ENCODE peak calls at places on chromosomes 5 and 9, in nine cellular contexts. One of them, this sample, is unnamed.
A peak's percentile ranks its signal among the peaks of the same experiment; 100 is the strongest.

GRCh38 chr9:127122176-127123151 is at the start of gene ANGPTL2:
- DNase-seq in cardiac muscle cell: peak; percentile 98
- DNase-seq in HL-60: peak; percentile 62
- DNase-seq in adrenal gland: peak; percentile 81
- DNase-seq in GM12865: peak; percentile 44
- DNase-seq in GM23338: peak; percentile 92
- DNase-seq in fibroblast of the aortic adventitia: peak; percentile 94
- DNase-seq in IMR-90: peak; percentile 95
- DNase-seq in ovary: peak; percentile 95
- DNase-seq in this sample: peak; percentile 96

GRCh38 chr9:29212590-29213373 is 1639.5 kb upstream of the C9orf72 start:
- DNase-seq in HL-60: no peak
- DNase-seq in adrenal gland: peak; percentile 23
- DNase-seq in ovary: no peak
- DNase-seq in fibroblast of the aortic adventitia: no peak
- DNase-seq in cardiac muscle cell: no peak
- DNase-seq in GM23338: peak; percentile 65
- DNase-seq in GM12865: no peak
- DNase-seq in IMR-90: no peak
- DNase-seq in this sample: no peak

GRCh38 chr5:2626572-2626971 is 124.9 kb downstream of the IRX2 start:
- DNase-seq in HL-60: no peak
- DNase-seq in GM12865: no peak
- DNase-seq in GM23338: no peak
- DNase-seq in adrenal gland: no peak
- DNase-seq in cardiac muscle cell: no peak
- DNase-seq in fibroblast of the aortic adventitia: no peak
- DNase-seq in IMR-90: no peak
- DNase-seq in ovary: no peak
- DNase-seq in this sample: no peak

GRCh38 chr9:17477816-17478215 is 101.0 kb upstream of the SH3GL2 start:
- DNase-seq in HL-60: no peak
- DNase-seq in adrenal gland: no peak
- DNase-seq in ovary: no peak
- DNase-seq in IMR-90: no peak
- DNase-seq in GM12865: no peak
- DNase-seq in GM23338: no peak
- DNase-seq in cardiac muscle cell: no peak
- DNase-seq in fibroblast of the aortic adventitia: no peak
- DNase-seq in this sample: no peak

GRCh38 chr5:96626956-96627355 is 35.2 kb upstream of the CAST start:
- DNase-seq in HL-60: no peak
- DNase-seq in ovary: no peak
- DNase-seq in IMR-90: peak; percentile 90
- DNase-seq in GM12865: no peak
- DNase-seq in GM23338: no peak
- DNase-seq in cardiac muscle cell: peak; percentile 94
- DNase-seq in adrenal gland: no peak
- DNase-seq in fibroblast of the aortic adventitia: peak; percentile 97
- DNase-seq in this sample: peak; percentile 98

GRCh38 chr9:12859704-12860251 is 85.0 kb downstream of the LURAP1L start:
- DNase-seq in fibroblast of the aortic adventitia: peak; percentile 96
- DNase-seq in GM12865: no peak
- DNase-seq in cardiac muscle cell: peak; percentile 83
- DNase-seq in ovary: no peak
- DNase-seq in HL-60: no peak
- DNase-seq in IMR-90: peak; percentile 78
- DNase-seq in adrenal gland: no peak
- DNase-seq in GM23338: no peak
- DNase-seq in this sample: peak; percentile 87

GRCh38 chr5:95822038-95822407 is 503 bp downstream of the GLRX start:
- DNase-seq in IMR-90: peak; percentile 25
- DNase-seq in HL-60: no peak
- DNase-seq in ovary: peak; percentile 53
- DNase-seq in fibroblast of the aortic adventitia: peak; percentile 73
- DNase-seq in GM23338: peak; percentile 71
- DNase-seq in adrenal gland: peak; percentile 58
- DNase-seq in GM12865: peak; percentile 87
- DNase-seq in cardiac muscle cell: peak; percentile 71
- DNase-seq in this sample: peak; percentile 61

GRCh38 chr9:79924836-79925235 is 353.1 kb downstream of the TLE4 start:
- DNase-seq in IMR-90: no peak
- DNase-seq in fibroblast of the aortic adventitia: no peak
- DNase-seq in cardiac muscle cell: no peak
- DNase-seq in HL-60: no peak
- DNase-seq in GM12865: no peak
- DNase-seq in ovary: no peak
- DNase-seq in GM23338: no peak
- DNase-seq in adrenal gland: no peak
- DNase-seq in this sample: no peak

GRCh38 chr9:114283551-114284111 is 39.3 kb upstream of the ORM1 start:
- DNase-seq in HL-60: no peak
- DNase-seq in GM23338: no peak
- DNase-seq in cardiac muscle cell: no peak
- DNase-seq in fibroblast of the aortic adventitia: no peak
- DNase-seq in ovary: peak; percentile 17
- DNase-seq in IMR-90: no peak
- DNase-seq in adrenal gland: no peak
- DNase-seq in GM12865: no peak
- DNase-seq in this sample: no peak

GRCh38 chr9:97502984-97503861 is 1.8 kb downstream of the TMOD1 start:
- DNase-seq in fibroblast of the aortic adventitia: no peak
- DNase-seq in GM12865: peak; percentile 50
- DNase-seq in GM23338: peak; percentile 49
- DNase-seq in adrenal gland: no peak
- DNase-seq in cardiac muscle cell: no peak
- DNase-seq in HL-60: no peak
- DNase-seq in IMR-90: no peak
- DNase-seq in ovary: no peak
- DNase-seq in this sample: no peak

GRCh38 chr9:95772320-95773060 is 103.0 kb upstream of the ERCC6L2 start:
- DNase-seq in IMR-90: peak; percentile 65
- DNase-seq in HL-60: no peak
- DNase-seq in cardiac muscle cell: peak; percentile 86
- DNase-seq in GM23338: peak; percentile 72
- DNase-seq in adrenal gland: no peak
- DNase-seq in ovary: peak; percentile 77
- DNase-seq in GM12865: no peak
- DNase-seq in fibroblast of the aortic adventitia: peak; percentile 72
- DNase-seq in this sample: peak; percentile 84

GRCh38 chr9:76692448-76693129 is 71.6 kb upstream of the PCA3 start:
- DNase-seq in GM12865: no peak
- DNase-seq in IMR-90: no peak
- DNase-seq in GM23338: peak; percentile 33
- DNase-seq in cardiac muscle cell: no peak
- DNase-seq in ovary: no peak
- DNase-seq in adrenal gland: no peak
- DNase-seq in fibroblast of the aortic adventitia: no peak
- DNase-seq in HL-60: no peak
- DNase-seq in this sample: no peak

GRCh38 chr5:141040763-141041426 is 10.3 kb upstream of the PCDHB1 start:
- DNase-seq in ovary: peak; percentile 88
- DNase-seq in cardiac muscle cell: peak; percentile 72
- DNase-seq in adrenal gland: peak; percentile 90
- DNase-seq in GM12865: peak; percentile 60
- DNase-seq in fibroblast of the aortic adventitia: peak; percentile 8
- DNase-seq in HL-60: peak; percentile 42
- DNase-seq in GM23338: peak; percentile 99
- DNase-seq in IMR-90: peak; percentile 1
- DNase-seq in this sample: peak; percentile 47

GRCh38 chr5:67619235-67619634 is 422.6 kb upstream of the CD180 start:
- DNase-seq in fibroblast of the aortic adventitia: no peak
- DNase-seq in adrenal gland: no peak
- DNase-seq in HL-60: no peak
- DNase-seq in cardiac muscle cell: no peak
- DNase-seq in GM23338: no peak
- DNase-seq in ovary: no peak
- DNase-seq in IMR-90: no peak
- DNase-seq in GM12865: no peak
- DNase-seq in this sample: no peak

GRCh38 chr5:137621861-137622823 is 113.7 kb downstream of the KLHL3 start:
- DNase-seq in HL-60: no peak
- DNase-seq in GM23338: no peak
- DNase-seq in GM12865: no peak
- DNase-seq in adrenal gland: peak; percentile 44
- DNase-seq in ovary: no peak
- DNase-seq in cardiac muscle cell: peak; percentile 37
- DNase-seq in IMR-90: peak; percentile 45
- DNase-seq in fibroblast of the aortic adventitia: peak; percentile 63
- DNase-seq in this sample: peak; percentile 75
- H3K4me3 ChIP-seq in HL-60: no peak overlapping the region
- H3K4me3 ChIP-seq in GM23338: no peak overlapping the region
- H3K4me3 ChIP-seq in GM12865: no peak overlapping the region
- H3K4me3 ChIP-seq in adrenal gland: no peak overlapping the region
- H3K4me3 ChIP-seq in ovary: no peak overlapping the region
- H3K4me3 ChIP-seq in cardiac muscle cell: no peak overlapping the region
- H3K4me3 ChIP-seq in IMR-90: no peak overlapping the region
- H3K4me3 ChIP-seq in fibroblast of the aortic adventitia: no peak overlapping the region
- H3K4me3 ChIP-seq in this sample: no peak overlapping the region

GRCh38 chr5:133439859-133440258 is 172.5 kb downstream of the FSTL4 start:
- DNase-seq in cardiac muscle cell: no peak
- DNase-seq in GM23338: no peak
- DNase-seq in fibroblast of the aortic adventitia: no peak
- DNase-seq in HL-60: no peak
- DNase-seq in IMR-90: no peak
- DNase-seq in adrenal gland: no peak
- DNase-seq in GM12865: no peak
- DNase-seq in ovary: no peak
- DNase-seq in this sample: no peak

GRCh38 chr5:133434336-133434735 is 178.0 kb downstream of the FSTL4 start:
- DNase-seq in cardiac muscle cell: no peak
- DNase-seq in GM12865: no peak
- DNase-seq in fibroblast of the aortic adventitia: no peak
- DNase-seq in IMR-90: no peak
- DNase-seq in ovary: no peak
- DNase-seq in HL-60: no peak
- DNase-seq in GM23338: no peak
- DNase-seq in adrenal gland: no peak
- DNase-seq in this sample: no peak

GRCh38 chr5:133440467-133441115 is 171.8 kb downstream of the FSTL4 start:
- DNase-seq in HL-60: no peak
- DNase-seq in ovary: no peak
- DNase-seq in IMR-90: no peak
- DNase-seq in cardiac muscle cell: no peak
- DNase-seq in GM12865: no peak
- DNase-seq in fibroblast of the aortic adventitia: no peak
- DNase-seq in GM23338: no peak
- DNase-seq in adrenal gland: no peak
- DNase-seq in this sample: no peak

GRCh38 chr5:133441166-133441815 is 171.1 kb downstream of the FSTL4 start:
- DNase-seq in HL-60: no peak
- DNase-seq in GM12865: no peak
- DNase-seq in IMR-90: no peak
- DNase-seq in adrenal gland: no peak
- DNase-seq in fibroblast of the aortic adventitia: no peak
- DNase-seq in GM23338: no peak
- DNase-seq in ovary: no peak
- DNase-seq in cardiac muscle cell: no peak
- DNase-seq in this sample: no peak

DNA sequence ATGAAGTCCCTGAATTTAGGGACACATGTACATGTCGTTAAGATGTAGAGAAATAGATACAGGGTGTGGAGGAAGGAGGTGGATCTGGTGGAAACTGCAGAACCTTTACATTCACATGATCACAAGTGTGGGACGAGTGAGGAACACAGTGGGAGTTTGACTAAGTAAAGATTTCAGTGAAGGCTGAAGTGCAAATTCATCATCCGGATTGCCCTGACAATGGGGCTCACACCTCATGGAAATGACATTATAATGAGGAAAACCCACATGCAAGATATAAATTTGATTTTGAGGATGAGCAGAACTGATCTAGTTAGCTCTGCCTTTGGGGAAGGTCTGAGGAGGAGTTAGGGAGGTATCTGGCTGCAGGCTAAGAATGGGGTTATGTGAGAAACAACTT is 173.9 kb downstream of the FSTL4 start:
- DNase-seq in HL-60: no peak
- DNase-seq in fibroblast of the aortic adventitia: no peak
- DNase-seq in IMR-90: no peak
- DNase-seq in GM23338: no peak
- DNase-seq in ovary: no peak
- DNase-seq in GM12865: no peak
- DNase-seq in cardiac muscle cell: no peak
- DNase-seq in adrenal gland: no peak
- DNase-seq in this sample: no peak
- TF ChIP-seq CTCF in HL-60: no peak
- TF ChIP-seq CTCF in fibroblast of the aortic adventitia: no peak
- TF ChIP-seq CTCF in IMR-90: no peak
- TF ChIP-seq CTCF in GM23338: no peak
- TF ChIP-seq CTCF in ovary: no peak
- TF ChIP-seq CTCF in GM12865: no peak
- TF ChIP-seq CTCF in cardiac muscle cell: no peak
- TF ChIP-seq CTCF in adrenal gland: no peak
- TF ChIP-seq CTCF in this sample: no peak

GRCh38 chr9:73153793-73154227 is 2.1 kb downstream of the ANXA1 start:
- DNase-seq in IMR-90: peak; percentile 28
- DNase-seq in fibroblast of the aortic adventitia: peak; percentile 47
- DNase-seq in adrenal gland: no peak
- DNase-seq in GM23338: no peak
- DNase-seq in ovary: no peak
- DNase-seq in GM12865: no peak
- DNase-seq in cardiac muscle cell: peak; percentile 57
- DNase-seq in HL-60: peak; percentile 68
- DNase-seq in this sample: peak; percentile 64
- H3K4me3 ChIP-seq in IMR-90: peak overlapping the region; percentile 23
- H3K4me3 ChIP-seq in fibroblast of the aortic adventitia: peak overlapping the region; percentile 79
- H3K4me3 ChIP-seq in adrenal gland: peak overlapping the region; percentile 50
- H3K4me3 ChIP-seq in GM23338: no peak overlapping the region
- H3K4me3 ChIP-seq in ovary: peak overlapping the region; percentile 38
- H3K4me3 ChIP-seq in GM12865: no peak overlapping the region
- H3K4me3 ChIP-seq in cardiac muscle cell: no peak overlapping the region
- H3K4me3 ChIP-seq in HL-60: peak overlapping the region; percentile 49
- H3K4me3 ChIP-seq in this sample: peak overlapping the region; percentile 59

GRCh38 chr5:31531888-31532710 is at the start of the genes C5orf22 and DROSHA:
- DNase-seq in IMR-90: peak; percentile 95
- DNase-seq in HL-60: peak; percentile 86
- DNase-seq in fibroblast of the aortic adventitia: peak; percentile 94
- DNase-seq in ovary: peak; percentile 93
- DNase-seq in adrenal gland: peak; percentile 95
- DNase-seq in GM12865: peak; percentile 96
- DNase-seq in GM23338: peak; percentile 99
- DNase-seq in cardiac muscle cell: peak; percentile 97
- DNase-seq in this sample: peak; percentile 93

GRCh38 chr5:31537856-31538255 is 5.8 kb downstream of the C5orf22 start:
- DNase-seq in HL-60: no peak
- DNase-seq in GM12865: no peak
- DNase-seq in cardiac muscle cell: peak; percentile 56
- DNase-seq in adrenal gland: no peak
- DNase-seq in IMR-90: peak; percentile 54
- DNase-seq in ovary: no peak
- DNase-seq in GM23338: no peak
- DNase-seq in fibroblast of the aortic adventitia: peak; percentile 8
- DNase-seq in this sample: peak; percentile 52

GRCh38 chr5:31534527-31535046 is 2.5 kb downstream of the C5orf22 start:
- DNase-seq in IMR-90: no peak
- DNase-seq in adrenal gland: no peak
- DNase-seq in GM12865: no peak
- DNase-seq in GM23338: no peak
- DNase-seq in HL-60: no peak
- DNase-seq in fibroblast of the aortic adventitia: no peak
- DNase-seq in cardiac muscle cell: no peak
- DNase-seq in ovary: no peak
- DNase-seq in this sample: no peak

GRCh38 chr5:31537349-31537748 is 5.2 kb downstream of the C5orf22 start:
- DNase-seq in HL-60: no peak
- DNase-seq in cardiac muscle cell: no peak
- DNase-seq in IMR-90: no peak
- DNase-seq in GM23338: no peak
- DNase-seq in fibroblast of the aortic adventitia: no peak
- DNase-seq in GM12865: no peak
- DNase-seq in ovary: no peak
- DNase-seq in adrenal gland: no peak
- DNase-seq in this sample: no peak

GRCh38 chr5:31536873-31537272 is 4.8 kb downstream of the C5orf22 start:
- DNase-seq in GM23338: no peak
- DNase-seq in ovary: no peak
- DNase-seq in adrenal gland: no peak
- DNase-seq in fibroblast of the aortic adventitia: no peak
- DNase-seq in cardiac muscle cell: no peak
- DNase-seq in IMR-90: no peak
- DNase-seq in GM12865: no peak
- DNase-seq in HL-60: no peak
- DNase-seq in this sample: no peak
- TF ChIP-seq CTCF in GM23338: no peak
- TF ChIP-seq CTCF in ovary: no peak
- TF ChIP-seq CTCF in adrenal gland: no peak
- TF ChIP-seq CTCF in fibroblast of the aortic adventitia: no peak
- TF ChIP-seq CTCF in cardiac muscle cell: no peak
- TF ChIP-seq CTCF in IMR-90: no peak
- TF ChIP-seq CTCF in GM12865: no peak
- TF ChIP-seq CTCF in HL-60: no peak
- TF ChIP-seq CTCF in this sample: no peak

This sample was measured in AG10803.